ENCODE peak calls at places on chromosomes 13 and 19, in four cellular contexts. E is heart left ventricle, M is stomach, Q is heart right ventricle. D is an unnamed sample.

GRCh38 chr13:48749699-48750473 is 96.2 kb downstream of the CYSLTR2 start:
- DNase-seq in E (peak), M (peak), Q (peak), D (no peak)

GRCh38 chr19:21593934-21594844 is 88.8 kb downstream of the ZNF429 start:
- DNase-seq in E (no peak), M (no peak), Q (no peak), D (no peak)

GRCh38 chr19:2977686-2978466 is 512 bp downstream of the TLE6 start:
- DNase-seq in E (no peak), M (no peak), Q (no peak), D (no peak)

GRCh38 chr19:3509566-3509989 is 3.5 kb downstream of the FZR1 start:
- DNase-seq in E (no peak), M (no peak), Q (no peak), D (no peak)

GRCh38 chr13:60226507-60226906 is 62.8 kb upstream of the DIAPH3 start:
- DNase-seq in E (no peak), M (no peak), Q (no peak), D (no peak)

GRCh38 chr13:76822691-76823267 is 63.4 kb downstream of the KCTD12 start:
- DNase-seq in E (no peak), M (no peak), Q (no peak), D (no peak)

GRCh38 chr13:39038569-39038898 is 278 bp downstream of the NHLRC3 start:
- DNase-seq in E (peak), M (no peak), Q (no peak), D (no peak)

GRCh38 chr19:49884109-49884508 is 6.6 kb downstream of the TBC1D17 start:
- DNase-seq in E (no peak), M (no peak), Q (no peak), D (no peak)

GRCh38 chr13:66926200-66926850 is 303.8 kb downstream of the PCDH9 start:
- DNase-seq in E (no peak), M (no peak), Q (no peak), D (no peak)

GRCh38 chr19:8491574-8491973 is 10.9 kb downstream of the PRAM1 start:
- DNase-seq in E (no peak), M (no peak), Q (no peak), D (no peak)

GRCh38 chr19:39563408-39563807 is 23.4 kb upstream of the EID2 start:
- DNase-seq in E (no peak), M (no peak), Q (no peak), D (no peak)

GRCh38 chr19:39409886-39410619 is 2.4 kb upstream of the PLEKHG2 start:
- DNase-seq in E (peak), M (peak), Q (peak), D (peak)

GRCh38 chr13:28379371-28380083 is 115.4 kb downstream of the FLT1 start:
- DNase-seq in E (no peak), M (no peak), Q (no peak), D (no peak)

GRCh38 chr19:37078717-37079032 is 442 bp downstream of the ZNF420 start:
- DNase-seq in E (no peak), M (no peak), Q (no peak), D (no peak)

GRCh38 chr19:51294211-51294976 is 17.1 kb upstream of the IGLON5 start:
- DNase-seq in E (no peak), M (no peak), Q (no peak), D (no peak)

GRCh38 chr13:113209336-113209879 is at the start of gene CUL4A:
- DNase-seq in E (peak), M (peak), Q (peak), D (peak)

GRCh38 chr19:3056454-3057016 is 5.8 kb downstream of the TLE5 start:
- DNase-seq in E (no peak), M (no peak), Q (no peak), D (no peak)

GRCh38 chr13:88656751-88657150 is 985.6 kb downstream of the SLITRK5 start:
- DNase-seq in E (no peak), M (no peak), Q (no peak), D (no peak)

GRCh38 chr13:99033814-99034213 is 56.0 kb upstream of the DOCK9 start:
- DNase-seq in E (no peak), M (no peak), Q (no peak), D (no peak)

GRCh38 chr19:31315621-31316011 is 33.6 kb downstream of the TSHZ3 start:
- DNase-seq in E (no peak), M (no peak), Q (no peak), D (no peak)

GRCh38 chr19:16104722-16105121 is 7.0 kb upstream of the RAB8A start:
- DNase-seq in E (no peak), M (no peak), Q (no peak), D (no peak)

GRCh38 chr19:6586726-6587092 is 4.2 kb downstream of the CD70 start:
- DNase-seq in E (no peak), M (no peak), Q (no peak), D (no peak)
- H3K4me3 ChIP-seq in E (no peak), M (no peak), Q (no peak), D (no peak)

DNA sequence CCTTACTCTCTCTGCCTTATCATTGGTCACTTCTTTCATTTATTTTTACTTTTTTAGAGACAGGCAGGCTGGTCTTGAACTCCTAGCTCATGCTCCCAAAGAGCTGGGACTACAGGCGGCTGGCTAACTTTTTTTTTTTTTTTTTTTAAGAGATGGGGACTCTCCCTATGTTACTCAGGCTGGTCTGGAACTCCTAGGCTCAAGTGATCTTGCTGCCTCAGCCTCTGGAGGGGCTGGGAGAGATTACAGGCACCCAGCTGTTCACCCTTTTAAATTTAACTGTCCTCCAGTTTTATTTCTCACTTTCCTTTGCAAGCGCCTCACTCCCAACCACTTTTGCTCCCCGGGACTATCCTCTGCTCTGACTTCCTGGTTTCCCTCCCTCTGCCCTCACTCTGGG is 5.6 kb upstream of the CLDN10 start:
- DNase-seq in E (no peak), M (no peak), Q (no peak), D (no peak)
- TF ChIP-seq CTCF in E (no peak), M (no peak), Q (no peak), D (no peak)

DNA sequence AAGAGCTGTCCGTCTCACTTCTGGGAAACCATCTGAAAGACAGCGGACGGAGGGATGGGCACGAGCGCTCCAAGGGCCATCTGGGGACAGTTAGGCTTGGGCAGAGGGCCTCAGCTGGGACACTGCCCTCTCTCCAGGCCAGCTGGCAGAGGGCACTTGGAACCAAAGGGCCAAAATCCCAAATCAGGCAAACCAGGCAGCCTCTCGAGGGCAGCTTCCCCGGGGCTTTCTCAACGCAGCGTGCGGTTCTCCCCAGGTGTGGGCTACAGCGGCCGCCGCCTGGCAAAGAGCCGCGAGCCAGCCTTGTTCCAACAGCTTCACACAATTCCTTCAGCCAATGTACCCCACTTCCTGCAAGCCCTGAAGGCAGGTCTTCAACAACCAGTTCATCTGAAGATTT is 5.0 kb downstream of the MLLT1 start:
- DNase-seq in E (no peak), M (no peak), Q (no peak), D (no peak)
- H3K27ac ChIP-seq in E (peak), M (peak), Q (peak), D (peak)

GRCh38 chr19:58351558-58351878 is 1.8 kb downstream of the A1BG start:
- DNase-seq in E (no peak), M (no peak), Q (no peak), D (no peak)

GRCh38 chr19:58351996-58352755 is 1.1 kb downstream of the A1BG start:
- DNase-seq in E (no peak), M (no peak), Q (no peak), D (no peak)

GRCh38 chr19:58349590-58349989 is 3.7 kb downstream of the A1BG start:
- DNase-seq in E (no peak), M (no peak), Q (no peak), D (no peak)

GRCh38 chr19:58350001-58350801 is 3.1 kb downstream of the A1BG start:
- DNase-seq in E (no peak), M (no peak), Q (no peak), D (no peak)

DNA sequence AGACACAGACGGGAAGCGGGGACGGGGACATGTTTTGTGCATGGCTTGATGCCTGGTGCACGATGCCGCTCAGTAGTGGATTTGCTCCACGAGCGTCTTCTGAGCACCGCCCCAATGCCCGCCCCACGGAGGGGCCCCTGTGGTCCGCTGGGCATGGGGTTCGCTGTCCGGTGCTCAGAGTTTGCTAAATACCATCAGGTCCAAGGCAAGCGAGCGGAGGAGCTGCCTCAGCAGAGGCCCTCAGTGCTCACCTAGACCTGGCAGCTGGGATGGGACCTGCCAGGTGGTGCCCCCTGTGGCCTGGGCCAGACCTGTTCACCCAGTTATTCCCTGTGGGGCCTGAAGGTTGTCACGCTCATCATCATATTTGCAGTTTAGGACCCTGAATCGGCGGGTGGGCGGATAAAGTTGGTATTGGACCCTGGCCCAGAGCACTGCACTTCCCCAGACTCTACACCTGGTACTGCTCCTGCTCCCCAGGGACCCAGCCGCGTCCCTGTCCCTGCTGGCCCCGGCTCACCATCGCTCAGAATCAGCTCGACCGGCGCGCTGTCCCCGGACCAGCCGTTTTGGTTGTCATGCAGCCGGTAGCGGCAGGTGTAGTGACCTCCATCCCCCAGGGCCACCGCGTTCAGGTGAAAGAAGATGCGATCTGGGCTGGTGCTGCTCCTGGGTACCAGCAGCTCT is 2.3 kb downstream of the A1BG start:
- DNase-seq in E (no peak), M (no peak), Q (no peak), D (no peak)
- H3K4me3 ChIP-seq in E (no peak), M (no peak), Q (peak), D (no peak)

GRCh38 chr19:43305642-43306041 is 36.3 kb upstream of the PSG9 start:
- DNase-seq in E (no peak), M (no peak), Q (no peak), D (no peak)
- TF ChIP-seq CTCF in E (no peak), M (no peak), Q (no peak), D (no peak)

DNA sequence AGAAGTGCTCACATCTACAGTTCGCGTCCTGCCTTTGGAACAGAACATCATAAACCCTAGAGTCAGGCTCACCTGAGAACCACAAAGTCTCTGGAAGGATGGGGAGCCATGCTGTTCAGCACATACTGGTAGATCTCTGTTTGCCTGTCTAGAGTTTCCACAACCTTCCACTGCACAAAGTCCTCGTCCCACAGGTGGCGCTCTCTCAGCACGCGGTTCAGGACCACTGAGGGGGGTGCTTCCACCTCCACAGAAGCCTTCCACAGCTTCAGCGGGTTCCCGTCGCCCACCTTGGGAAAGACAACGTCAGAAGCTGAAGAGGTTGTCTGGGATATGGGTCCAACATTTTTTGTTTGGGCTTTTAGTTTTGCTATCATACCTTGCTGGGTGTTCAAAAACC is 93.6 kb downstream of the KL start:
- DNase-seq in E (no peak), M (no peak), Q (no peak), D (no peak)
- H3K27ac ChIP-seq in E (peak), M (peak), Q (peak), D (no peak)

DNA sequence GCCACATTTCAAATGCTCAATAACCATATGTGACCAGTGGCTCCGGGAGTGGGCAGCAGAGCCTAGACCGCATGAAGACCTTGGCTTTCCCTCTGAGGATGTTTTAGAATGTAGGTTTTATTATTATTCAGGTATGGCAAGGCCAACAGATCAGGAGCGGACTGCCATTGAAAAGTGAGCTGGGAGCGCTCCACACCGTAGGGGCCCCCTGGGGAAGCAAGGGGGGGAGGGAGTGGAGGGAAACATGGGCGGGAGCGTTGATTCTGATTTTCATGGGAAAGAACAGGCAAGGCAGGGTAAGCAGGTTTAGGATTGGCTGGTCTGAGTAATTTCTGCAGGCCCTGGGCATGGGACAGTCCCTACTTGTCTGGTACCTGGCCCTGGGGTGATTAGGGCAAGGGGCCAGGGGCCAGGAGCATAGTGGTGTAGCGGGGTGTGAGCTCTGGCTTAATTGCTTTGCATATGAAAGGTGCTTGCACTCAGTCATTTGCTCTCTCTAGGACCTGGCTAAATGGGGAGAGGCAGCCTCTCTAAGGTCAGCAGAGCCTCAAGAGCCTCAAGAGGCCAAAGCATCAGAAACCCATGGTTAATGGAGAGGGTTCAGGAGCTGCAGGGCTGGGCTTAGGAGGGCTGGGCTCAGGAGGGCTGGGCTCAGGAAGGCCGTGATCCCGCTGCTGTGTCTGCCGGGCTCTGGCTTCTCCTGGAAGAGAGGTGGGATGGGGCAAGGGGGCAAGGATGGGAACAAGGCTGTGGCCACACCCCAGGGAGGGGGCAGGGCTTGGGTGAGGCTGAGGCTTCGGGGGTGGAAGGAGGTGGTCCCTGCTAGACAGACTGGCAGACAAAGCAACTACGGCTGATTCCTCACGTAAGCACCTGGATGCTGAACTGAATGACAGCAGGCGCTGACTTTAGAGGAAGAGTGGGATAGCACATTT is 82.0 kb upstream of the WASF3 start:
- DNase-seq in E (no peak), M (no peak), Q (no peak), D (no peak)
- H3K4me3 ChIP-seq in E (no peak), M (no peak), Q (no peak), D (peak)

GRCh38 chr19:12890787-12891552 is at the start of gene GCDH:
- DNase-seq in E (peak), M (peak), Q (peak), D (peak)
- TF ChIP-seq CTCF in E (no peak), M (no peak), Q (no peak), D (peak)

GRCh38 chr19:40807147-40808020 is 8.4 kb downstream of the EGLN2 start:
- DNase-seq in E (no peak), M (no peak), Q (no peak), D (no peak)

GRCh38 chr19:40809358-40810086 is 10.5 kb downstream of the EGLN2 start:
- DNase-seq in E (peak), M (no peak), Q (no peak), D (no peak)

GRCh38 chr19:40808021-40808325 is 9.0 kb downstream of the EGLN2 start:
- DNase-seq in E (no peak), M (no peak), Q (no peak), D (no peak)

GRCh38 chr19:40810160-40810559 is 11.2 kb downstream of the EGLN2 start:
- DNase-seq in E (no peak), M (no peak), Q (no peak), D (no peak)

DNA sequence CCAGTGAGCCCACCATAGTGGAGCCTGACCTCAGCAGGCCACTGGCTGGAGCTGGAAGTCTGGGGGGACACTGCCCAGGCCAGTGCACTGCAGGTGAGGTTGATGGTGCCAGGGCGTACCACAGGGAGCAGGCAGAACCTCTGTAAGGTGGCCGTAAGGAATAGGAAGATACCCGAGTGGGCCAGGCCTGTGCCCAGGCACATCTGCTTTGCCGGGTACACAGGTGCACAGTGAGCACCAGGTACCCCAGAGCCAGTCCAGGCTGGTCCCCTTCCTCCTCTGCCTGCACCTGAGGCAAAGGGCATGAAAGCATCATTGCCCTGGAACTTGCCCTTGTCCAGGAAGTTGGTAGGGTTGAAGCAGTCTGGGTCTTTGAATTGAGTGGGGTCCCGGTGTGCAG is 9.5 kb downstream of the EGLN2 start:
- DNase-seq in E (no peak), M (no peak), Q (no peak), D (no peak)
- H3K27ac ChIP-seq in E (no peak), M (no peak), Q (no peak), D (no peak)